ENCODE peak calls at places on chromosomes 2 and 18, in five cellular contexts. V, N, Z, A and Y are unnamed samples.
A peak's percentile ranks its signal among the peaks of the same experiment; 100 is the strongest.

GRCh38 chr2:72291059-72291458 is 143.4 kb upstream of the CYP26B1 start:
- DNase-seq in A (no peak), N (no peak), Z (no peak), V (no peak), Y (no peak)

GRCh38 chr2:26683583-26683982 is 8.9 kb upstream of the KCNK3 start:
- DNase-seq in Z (no peak), N (no peak), V (peak; percentile 42), A (no peak), Y (no peak)

GRCh38 chr2:120110507-120110906 is 97.6 kb downstream of the EPB41L5 start:
- DNase-seq in Z (no peak), N (no peak), A (no peak), V (no peak), Y (no peak)

GRCh38 chr2:48006094-48006493 is 99.8 kb upstream of the FBXO11 start:
- DNase-seq in Z (no peak), N (no peak), V (no peak), A (no peak), Y (no peak)

GRCh38 chr2:206614825-206615224 is 27.5 kb upstream of the FAM237A start:
- DNase-seq in V (no peak), N (peak; percentile 22), A (no peak), Z (no peak), Y (no peak)

GRCh38 chr18:31821452-31822171 is 60.9 kb upstream of the SLC25A52 start:
- DNase-seq in A (no peak), V (no peak), N (no peak), Z (no peak), Y (no peak)

GRCh38 chr2:153100139-153100538 is 378.4 kb downstream of the RPRM start:
- DNase-seq in A (no peak), Z (no peak), N (no peak), V (no peak), Y (no peak)

GRCh38 chr2:142218471-142218870 is 87.7 kb upstream of the LRP1B start:
- DNase-seq in V (peak; percentile 17), N (peak; percentile 5), Z (no peak), A (no peak), Y (peak; percentile 35)

GRCh38 chr18:37179384-37179783 is 350.5 kb downstream of the KIAA1328 start:
- DNase-seq in V (no peak), N (no peak), A (no peak), Z (no peak), Y (no peak)

GRCh38 chr2:64525323-64525625 is 1.1 kb downstream of the AFTPH start:
- DNase-seq in N (no peak), A (no peak), V (no peak), Z (no peak), Y (no peak)

GRCh38 chr2:61905372-61906186 is at the start of gene COMMD1:
- DNase-seq in N (no peak), Z (no peak), V (peak; percentile 69), A (peak; percentile 82), Y (no peak)

GRCh38 chr2:69453475-69454129 is 16.4 kb upstream of the NFU1 start:
- DNase-seq in A (no peak), N (no peak), V (no peak), Z (no peak), Y (peak; percentile 3)

GRCh38 chr2:38763226-38763625 is 12.1 kb upstream of the SRSF7 start:
- DNase-seq in Z (no peak), V (no peak), A (no peak), N (no peak), Y (no peak)

GRCh38 chr18:78826631-78827030 is 153.0 kb upstream of the SALL3 start:
- DNase-seq in V (no peak), N (no peak), Z (peak; percentile 52), A (no peak), Y (no peak)

GRCh38 chr2:215870986-215871385 is 142.4 kb downstream of the MREG start:
- DNase-seq in N (no peak), A (no peak), Z (no peak), V (no peak), Y (no peak)

GRCh38 chr2:9617749-9618148 is 13.0 kb downstream of the YWHAQ start:
- DNase-seq in A (no peak), Z (no peak), V (no peak), N (no peak), Y (no peak)

GRCh38 chr18:9901377-9901776 is 12.4 kb upstream of the VAPA start:
- DNase-seq in V (no peak), Z (no peak), N (no peak), A (no peak), Y (no peak)

GRCh38 chr2:64359892-64360657 is 93.9 kb upstream of the LGALSL start:
- DNase-seq in V (peak; percentile 92), A (peak; percentile 56), Z (peak; percentile 96), N (peak; percentile 86), Y (peak; percentile 79)

GRCh38 chr2:25714740-25715139 is 41.4 kb upstream of the DTNB start:
- DNase-seq in V (no peak), N (no peak), A (no peak), Z (no peak), Y (no peak)